ENCODE peak calls at places on chromosomes 13 and 19, in seven cellular contexts. Z is T-cell, J is caudate nucleus, F is GM13977, K is DMS 273 treated with DMSO at 0.1 percent for 48 hours, Q is COR-L47, U is iris pigment epithelial cell. I is an unnamed sample.

GRCh38 chr13:76148374-76148773 is 512.2 kb downstream of the LMO7 start:
- DNase-seq in Z (no peak), J (no peak), F (no peak), K (no peak), Q (peak; percentile 22), U (no peak), I (no peak)

GRCh38 chr13:102903659-102904407 is 58.0 kb downstream of the ERCC5 start:
- DNase-seq in Z (no peak), J (no peak), F (no peak), K (no peak), Q (no peak), U (peak; percentile 37), I (no peak)

GRCh38 chr13:26590379-26590778 is 32.9 kb downstream of the WASF3 start:
- DNase-seq in Z (no peak), J (no peak), F (no peak), K (no peak), Q (no peak), U (no peak), I (no peak)

GRCh38 chr13:38002596-38002995 is 133.0 kb upstream of the TRPC4 start:
- DNase-seq in Z (no peak), J (no peak), F (no peak), K (no peak), Q (no peak), U (no peak), I (peak; percentile 82)

GRCh38 chr13:93446256-93446655 is 219.6 kb downstream of the GPC6 start:
- DNase-seq in Z (no peak), J (no peak), F (no peak), K (no peak), Q (no peak), U (no peak), I (no peak)

GRCh38 chr13:38167164-38167822 is 182.4 kb upstream of the UFM1 start:
- DNase-seq in Z (no peak), J (no peak), F (peak; percentile 8), K (no peak), Q (no peak), U (no peak), I (no peak)

GRCh38 chr19:37941820-37942515 is 35.0 kb downstream of the SIPA1L3 start:
- DNase-seq in Z (no peak), J (no peak), F (no peak), K (no peak), Q (no peak), U (no peak), I (peak; percentile 58)

GRCh38 chr13:106917024-106917491 is 349.1 kb upstream of the ARGLU1 start:
- DNase-seq in Z (no peak), J (no peak), F (no peak), K (no peak), Q (no peak), U (no peak), I (peak; percentile 14)

GRCh38 chr13:61833228-61833627 is 417.6 kb upstream of the PCDH20 start:
- DNase-seq in Z (no peak), J (no peak), F (no peak), K (no peak), Q (no peak), U (no peak), I (no peak)

GRCh38 chr19:610801-611505 is 21.3 kb downstream of the HCN2 start:
- DNase-seq in Z (peak; percentile 46), J (no peak), F (peak; percentile 79), K (peak; percentile 57), Q (peak; percentile 52), U (peak; percentile 91), I (no peak)

GRCh38 chr19:4609878-4610511 is 29.3 kb upstream of the TNFAIP8L1 start:
- DNase-seq in Z (no peak), J (no peak), F (no peak), K (no peak), Q (peak; percentile 30), U (no peak), I (peak; percentile 14)

GRCh38 chr13:77779461-77780272 is 82.2 kb downstream of the SLAIN1 start:
- DNase-seq in Z (no peak), J (no peak), F (peak; percentile 46), K (peak; percentile 2), Q (peak; percentile 48), U (peak; percentile 63), I (peak; percentile 69)

GRCh38 chr13:97567510-97568243 is 133.7 kb downstream of the RAP2A start:
- DNase-seq in Z (no peak), J (no peak), F (peak; percentile 23), K (no peak), Q (no peak), U (peak; percentile 35), I (no peak)

GRCh38 chr13:50831510-50831909 is 12.0 kb downstream of the DLEU7 start:
- DNase-seq in Z (no peak), J (no peak), F (no peak), K (no peak), Q (no peak), U (no peak), I (no peak)

GRCh38 chr13:105940882-105941281 is 594.6 kb downstream of the EFNB2 start:
- DNase-seq in Z (no peak), J (no peak), F (no peak), K (no peak), Q (no peak), U (no peak), I (no peak)

GRCh38 chr19:53612762-53613526 is 18.9 kb upstream of the DPRX start:
- DNase-seq in Z (no peak), J (no peak), F (no peak), K (no peak), Q (no peak), U (no peak), I (no peak)

GRCh38 chr19:46604781-46605355 is 3.7 kb downstream of the CALM3 start:
- DNase-seq in Z (no peak), J (no peak), F (no peak), K (no peak), Q (no peak), U (no peak), I (no peak)

GRCh38 chr13:111006508-111007031 is 91.7 kb upstream of the ANKRD10 start:
- DNase-seq in Z (no peak), J (no peak), F (no peak), K (peak; percentile 1), Q (no peak), U (peak; percentile 91), I (no peak)

GRCh38 chr19:10292206-10292788 is 2.5 kb downstream of the ICAM5 start:
- DNase-seq in Z (peak; percentile 39), J (no peak), F (peak; percentile 91), K (no peak), Q (no peak), U (peak; percentile 78), I (peak; percentile 85)

GRCh38 chr13:32538234-32538620 is 368 bp downstream of the N4BP2L2 start:
- DNase-seq in Z (no peak), J (no peak), F (peak; percentile 59), K (no peak), Q (no peak), U (peak; percentile 60), I (peak; percentile 58)

GRCh38 chr19:1131718-1132552 is 28.1 kb downstream of the GPX4 start:
- DNase-seq in Z (peak; percentile 87), J (no peak), F (peak; percentile 92), K (no peak), Q (no peak), U (peak; percentile 96), I (no peak)

GRCh38 chr13:19960673-19961015 is 2.1 kb downstream of the ZMYM2 start:
- DNase-seq in Z (no peak), J (no peak), F (no peak), K (no peak), Q (no peak), U (peak; percentile 24), I (no peak)

GRCh38 chr13:109715902-109716301 is 70.5 kb downstream of the IRS2 start:
- DNase-seq in Z (no peak), J (no peak), F (no peak), K (no peak), Q (no peak), U (peak; percentile 81), I (no peak)

GRCh38 chr13:21233086-21233485 is 56.6 kb downstream of the MRPL57 start:
- DNase-seq in Z (no peak), J (no peak), F (no peak), K (no peak), Q (no peak), U (no peak), I (no peak)

GRCh38 chr13:105290596-105290995 is 1244.9 kb downstream of the EFNB2 start:
- DNase-seq in Z (no peak), J (no peak), F (no peak), K (no peak), Q (no peak), U (no peak), I (no peak)

GRCh38 chr19:47005164-47005641 is 14.4 kb upstream of the NPAS1 start:
- DNase-seq in Z (no peak), J (no peak), F (no peak), K (no peak), Q (no peak), U (no peak), I (no peak)

GRCh38 chr19:35302446-35302845 is 10.5 kb downstream of the MAG start:
- DNase-seq in Z (no peak), J (no peak), F (no peak), K (no peak), Q (no peak), U (no peak), I (no peak)

GRCh38 chr13:74132768-74133656 is 1.2 kb downstream of the KLF12 start:
- DNase-seq in Z (peak; percentile 41), J (peak; percentile 12), F (peak; percentile 21), K (no peak), Q (peak; percentile 28), U (peak; percentile 56), I (peak; percentile 66)

GRCh38 chr19:19151418-19151817 is 13.1 kb upstream of the TMEM161A start:
- DNase-seq in Z (no peak), J (no peak), F (no peak), K (no peak), Q (no peak), U (no peak), I (no peak)

GRCh38 chr19:3721900-3722442 is 13.8 kb downstream of the TJP3 start:
- DNase-seq in Z (no peak), J (no peak), F (no peak), K (no peak), Q (no peak), U (no peak), I (no peak)